ENCODE peak calls at places on chromosomes 7 and 10, in seven cellular contexts. I is thoracic aorta; V is nephron progenitor cell; Q is ecto neural progenitor cell; P is fibroblast of mammary gland; N is activated CD4-positive, alpha-beta memory T cell treated with anti-CD3 and anti-CD28 coated beads for 36 hours; B is psoas muscle. J is an unnamed sample.

GRCh38 chr10:117823980-117824379 is 222.8 kb downstream of the RAB11FIP2 start:
- DNase-seq in I (no peak), N (no peak), V (no peak), B (no peak), P (no peak), Q (no peak), J (no peak)

GRCh38 chr10:21910798-21911197 is 92.7 kb downstream of the DNAJC1 start:
- DNase-seq in P (no peak), B (no peak), N (no peak), V (no peak), Q (no peak), I (no peak), J (no peak)

GRCh38 chr7:36287371-36288241 is 102.1 kb upstream of the ANLN start:
- DNase-seq in V (peak), N (peak), I (no peak), Q (no peak), B (peak), P (no peak), J (no peak)

GRCh38 chr10:118672163-118672562 is 76.7 kb upstream of the PRLHR start:
- DNase-seq in V (no peak), P (no peak), B (no peak), I (no peak), Q (no peak), N (no peak), J (no peak)

GRCh38 chr10:21524526-21525366 is 736 bp downstream of the SKIDA1 start:
- DNase-seq in N (no peak), V (no peak), B (no peak), I (no peak), Q (no peak), P (peak), J (no peak)

GRCh38 chr10:31770307-31770902 is 158.2 kb downstream of the ARHGAP12 start:
- DNase-seq in Q (no peak), P (no peak), N (peak), B (peak), V (peak), I (no peak), J (no peak)

GRCh38 chr7:55483061-55483460 is 89.2 kb downstream of the VOPP1 start:
- DNase-seq in V (no peak), N (peak), P (no peak), Q (no peak), I (no peak), B (no peak), J (no peak)

GRCh38 chr7:35747611-35748010 is 52.7 kb upstream of the HERPUD2 start:
- DNase-seq in V (no peak), P (no peak), B (no peak), I (no peak), N (no peak), Q (no peak), J (no peak)

GRCh38 chr7:24653316-24654085 is 80.2 kb downstream of the PALS2 start:
- DNase-seq in N (no peak), Q (no peak), V (no peak), B (no peak), P (no peak), I (no peak), J (no peak)

GRCh38 chr10:97722980-97723379 is 9.4 kb downstream of the MARVELD1 start:
- DNase-seq in B (no peak), Q (no peak), I (no peak), P (no peak), N (no peak), V (no peak), J (no peak)

GRCh38 chr10:71342850-71343773 is 24.1 kb downstream of the SLC29A3 start:
- DNase-seq in Q (no peak), I (no peak), N (no peak), P (peak), V (no peak), B (no peak), J (no peak)

GRCh38 chr7:138979226-138979979 is 1.8 kb downstream of the KIAA1549 start:
- DNase-seq in B (no peak), N (no peak), V (no peak), I (no peak), Q (no peak), P (no peak), J (no peak)

GRCh38 chr10:67140641-67141040 is 214.8 kb downstream of the LRRTM3 start:
- DNase-seq in B (no peak), N (no peak), P (no peak), V (no peak), I (no peak), Q (no peak), J (no peak)